ENCODE peak calls at places on chromosomes 3 and 15, in seven cellular contexts. Z is endothelial cell, P is HFFc6, B is Caco-2, R is lower leg skin, V is K562, S is dorsolateral prefrontal cortex. W is an unnamed sample.
A peak's percentile ranks its signal among the peaks of the same experiment; 100 is the strongest.

GRCh38 chr15:70528270-70528706 is 235.1 kb downstream of the UACA start:
- DNase-seq in Z (no peak), P (no peak), B (peak; percentile 27), R (peak; percentile 46), V (no peak), S (no peak), W (peak; percentile 25)

GRCh38 chr15:56102401-56102800 is 109.0 kb upstream of the NEDD4 start:
- DNase-seq in Z (no peak), P (no peak), B (no peak), R (no peak), V (no peak), S (no peak), W (no peak)

GRCh38 chr3:128709506-128710210 is 16.3 kb upstream of the RAB7A start:
- DNase-seq in Z (no peak), P (no peak), B (peak; percentile 55), R (no peak), V (peak; percentile 39), S (no peak), W (no peak)

GRCh38 chr3:65873028-65873427 is 165.7 kb downstream of the MAGI1 start:
- DNase-seq in Z (no peak), P (no peak), B (no peak), R (no peak), V (no peak), S (no peak), W (no peak)

GRCh38 chr3:136612512-136612911 is 139.7 kb downstream of the STAG1 start:
- DNase-seq in Z (no peak), P (peak; percentile 61), B (no peak), R (no peak), V (no peak), S (no peak), W (no peak)

GRCh38 chr3:64530434-64531049 is 157.3 kb downstream of the ADAMTS9 start:
- DNase-seq in Z (peak; percentile 58), P (peak; percentile 58), B (peak; percentile 71), R (no peak), V (peak; percentile 49), S (peak; percentile 74), W (peak; percentile 74)

GRCh38 chr3:46565607-46566039 is 479 bp downstream of the LRRC2 start:
- DNase-seq in Z (peak; percentile 42), P (no peak), B (no peak), R (peak; percentile 91), V (no peak), S (no peak), W (no peak)

GRCh38 chr3:79040701-79041100 is 727.1 kb downstream of the ROBO1 start:
- DNase-seq in Z (no peak), P (peak; percentile 59), B (no peak), R (no peak), V (no peak), S (no peak), W (no peak)

GRCh38 chr3:156497326-156497725 is 57.6 kb downstream of the SSR3 start:
- DNase-seq in Z (no peak), P (no peak), B (no peak), R (no peak), V (no peak), S (no peak), W (no peak)

GRCh38 chr3:176780766-176781165 is 416.5 kb downstream of the TBL1XR1 start:
- DNase-seq in Z (no peak), P (no peak), B (no peak), R (no peak), V (no peak), S (no peak), W (no peak)

GRCh38 chr15:67225336-67225735 is 29.1 kb downstream of the AAGAB start:
- DNase-seq in Z (no peak), P (peak; percentile 54), B (no peak), R (no peak), V (no peak), S (no peak), W (no peak)

GRCh38 chr3:184636774-184637316 is 75.0 kb downstream of the MAGEF1 start:
- DNase-seq in Z (no peak), P (peak; percentile 70), B (no peak), R (no peak), V (no peak), S (no peak), W (no peak)

GRCh38 chr3:159787794-159788205 is 200.8 kb upstream of the IL12A start:
- DNase-seq in Z (no peak), P (peak; percentile 64), B (peak; percentile 82), R (no peak), V (no peak), S (no peak), W (no peak)

GRCh38 chr15:39586387-39587171 is 5.7 kb downstream of the THBS1 start:
- DNase-seq in Z (no peak), P (peak; percentile 93), B (no peak), R (no peak), V (no peak), S (no peak), W (no peak)

GRCh38 chr3:144821583-144821982 is 850.0 kb downstream of the DIPK2A start:
- DNase-seq in Z (no peak), P (no peak), B (no peak), R (no peak), V (no peak), S (no peak), W (no peak)

GRCh38 chr15:31266712-31267111 is 59.9 kb upstream of the KLF13 start:
- DNase-seq in Z (no peak), P (no peak), B (no peak), R (no peak), V (no peak), S (no peak), W (no peak)

GRCh38 chr3:122498152-122498551 is 16.6 kb downstream of the KPNA1 start:
- DNase-seq in Z (no peak), P (no peak), B (no peak), R (no peak), V (no peak), S (no peak), W (no peak)

GRCh38 chr3:64152676-64153466 is 72.4 kb downstream of the PRICKLE2 start:
- DNase-seq in Z (no peak), P (no peak), B (no peak), R (peak; percentile 68), V (no peak), S (no peak), W (no peak)

GRCh38 chr3:117874028-117874765 is 1160.4 kb downstream of the IGSF11 start:
- DNase-seq in Z (no peak), P (no peak), B (no peak), R (no peak), V (no peak), S (no peak), W (no peak)

GRCh38 chr3:50189274-50189673 is 2.1 kb upstream of the GNAT1 start:
- DNase-seq in Z (peak; percentile 76), P (peak; percentile 79), B (peak; percentile 82), R (peak; percentile 93), V (peak; percentile 50), S (peak; percentile 87), W (peak; percentile 72)

GRCh38 chr15:56537881-56538280 is 72.9 kb upstream of the MNS1 start:
- DNase-seq in Z (no peak), P (no peak), B (no peak), R (peak; percentile 83), V (no peak), S (no peak), W (no peak)

GRCh38 chr3:194300392-194300758 is 50.8 kb downstream of the CPN2 start:
- DNase-seq in Z (peak; percentile 41), P (no peak), B (peak; percentile 58), R (peak; percentile 95), V (no peak), S (no peak), W (peak; percentile 31)

GRCh38 chr3:61989681-61990080 is 383.7 kb downstream of the FEZF2 start:
- DNase-seq in Z (no peak), P (no peak), B (no peak), R (no peak), V (no peak), S (no peak), W (no peak)

GRCh38 chr3:61990618-61991017 is 382.7 kb downstream of the FEZF2 start:
- DNase-seq in Z (no peak), P (no peak), B (no peak), R (no peak), V (no peak), S (no peak), W (no peak)

GRCh38 chr3:61996351-61996750 is 377.0 kb downstream of the FEZF2 start:
- DNase-seq in Z (no peak), P (no peak), B (no peak), R (no peak), V (no peak), S (no peak), W (no peak)

GRCh38 chr3:61986473-61986872 is 386.9 kb downstream of the FEZF2 start:
- DNase-seq in Z (no peak), P (no peak), B (no peak), R (no peak), V (no peak), S (no peak), W (no peak)

GRCh38 chr3:61991706-61992105 is 381.6 kb downstream of the FEZF2 start:
- DNase-seq in Z (no peak), P (no peak), B (no peak), R (no peak), V (no peak), S (no peak), W (no peak)
- TF ChIP-seq CTCF in Z (no peak), P (no peak), B (no peak), R (no peak), V (no peak), S (no peak), W (no peak)

DNA sequence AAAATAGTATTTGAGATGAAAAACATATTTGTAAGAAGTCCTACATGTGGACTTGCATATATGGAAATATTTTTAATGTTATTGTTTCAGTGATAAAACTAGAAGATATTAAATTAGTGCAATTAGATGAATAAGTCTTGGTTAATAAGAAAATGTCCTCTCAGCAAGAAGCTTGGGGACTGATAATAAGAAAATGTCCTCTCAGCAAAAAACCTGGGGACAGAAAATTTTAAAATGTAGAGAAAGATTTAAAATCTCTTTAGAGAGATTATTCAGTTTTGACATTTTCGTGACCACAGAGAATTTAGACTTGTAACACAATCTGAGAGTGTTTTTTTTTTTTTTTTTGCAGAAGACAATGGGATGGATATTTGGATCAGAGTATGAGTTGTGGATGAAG is 156.0 kb downstream of the ISL2 start:
- DNase-seq in Z (no peak), P (no peak), B (no peak), R (no peak), V (no peak), S (no peak), W (no peak)
- TF ChIP-seq CTCF in Z (no peak), P (no peak), B (no peak), R (no peak), V (no peak), S (no peak), W (no peak)

DNA sequence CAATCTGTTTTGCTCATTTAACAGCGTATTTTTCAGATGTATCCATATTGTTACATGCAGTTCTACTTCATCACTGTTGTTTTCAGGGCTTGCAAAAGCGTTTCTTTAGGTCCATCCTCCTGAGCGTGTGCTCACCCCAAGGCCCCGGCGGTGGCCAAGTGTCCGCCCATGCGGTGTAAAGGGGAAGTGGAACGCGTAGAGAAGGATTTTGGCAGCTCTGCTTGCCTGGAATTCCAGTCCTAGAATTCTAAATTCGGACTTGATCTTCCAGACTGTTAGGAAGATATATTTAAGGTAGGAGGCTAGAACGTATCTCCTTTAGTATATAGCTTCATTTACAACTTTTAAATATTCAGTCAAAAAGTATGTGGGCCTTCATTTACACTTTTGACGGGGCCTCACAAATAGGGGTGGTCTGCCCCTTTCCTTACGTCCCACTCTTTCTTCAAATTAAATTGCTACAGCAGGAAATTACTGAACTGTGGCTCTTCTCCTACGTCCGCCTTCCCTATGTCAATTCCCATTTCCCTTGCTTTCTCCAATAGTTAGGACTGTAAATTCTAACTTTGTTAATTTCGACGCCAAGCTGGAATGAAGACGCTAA is 609 bp upstream of the TBC1D23 start:
- DNase-seq in Z (peak; percentile 46), P (no peak), B (peak; percentile 68), R (peak; percentile 86), V (peak; percentile 29), S (no peak), W (peak; percentile 45)
- TF ChIP-seq CTCF in Z (no peak), P (no peak), B (peak; percentile 27), R (no peak), V (no peak), S (no peak), W (no peak)

GRCh38 chr15:37847776-37848175 is 86.7 kb upstream of the TMCO5A start:
- DNase-seq in Z (no peak), P (no peak), B (no peak), R (no peak), V (no peak), S (no peak), W (no peak)
- TF ChIP-seq CTCF in Z (no peak), P (no peak), B (no peak), R (no peak), V (no peak), S (no peak), W (no peak)

W was measured in mesothelial cell of epicardium.